ENCODE peak calls at places on chromosomes 3 and 15, in six cellular contexts. Q is DMS153, P is smooth muscle cell of the brain vasculature, U is hepatocyte, L is amygdala, Z is hepatic stellate cell. V is an unnamed sample.

GRCh38 chr3:9861201-9861600 is 17.4 kb upstream of the RPUSD3 start:
- DNase-seq in Q (no peak), P (no peak), U (no peak), L (no peak), Z (no peak), V (no peak)

GRCh38 chr15:40244961-40245523 is 6.2 kb downstream of the PAK6 start:
- DNase-seq in Q (no peak), P (no peak), U (peak), L (no peak), Z (no peak), V (no peak)

GRCh38 chr3:43793648-43794372 is 103.1 kb downstream of the ABHD5 start:
- DNase-seq in Q (no peak), P (no peak), U (no peak), L (no peak), Z (no peak), V (no peak)

GRCh38 chr3:107429330-107430181 is 52.3 kb downstream of the CCDC54 start:
- DNase-seq in Q (peak), P (peak), U (peak), L (peak), Z (peak), V (no peak)

GRCh38 chr3:195148553-195148952 is 122.4 kb downstream of the XXYLT1 start:
- DNase-seq in Q (no peak), P (no peak), U (no peak), L (no peak), Z (no peak), V (no peak)

GRCh38 chr15:66587749-66588148 is 22.0 kb upstream of the LCTL start:
- DNase-seq in Q (no peak), P (no peak), U (no peak), L (no peak), Z (no peak), V (no peak)

GRCh38 chr3:99767341-99767740 is 50.3 kb upstream of the CMSS1 start:
- DNase-seq in Q (no peak), P (no peak), U (no peak), L (no peak), Z (no peak), V (no peak)

GRCh38 chr15:95111969-95112368 is 880.6 kb downstream of the MCTP2 start:
- DNase-seq in Q (no peak), P (no peak), U (no peak), L (no peak), Z (no peak), V (no peak)

GRCh38 chr15:55786341-55786740 is 43.4 kb upstream of the PRTG start:
- DNase-seq in Q (no peak), P (no peak), U (no peak), L (no peak), Z (no peak), V (no peak)

GRCh38 chr15:85672338-85673097 is 122.2 kb downstream of the KLHL25 start:
- DNase-seq in Q (no peak), P (no peak), U (no peak), L (no peak), Z (no peak), V (no peak)

GRCh38 chr3:44862221-44862637 is 517 bp downstream of the TMEM42 start:
- DNase-seq in Q (no peak), P (no peak), U (no peak), L (no peak), Z (no peak), V (no peak)

GRCh38 chr3:55963611-55964010 is 476.5 kb upstream of the WNT5A start:
- DNase-seq in Q (no peak), P (peak), U (no peak), L (no peak), Z (no peak), V (no peak)

GRCh38 chr15:25329685-25330084 is 109.1 kb downstream of the UBE3A start:
- DNase-seq in Q (no peak), P (no peak), U (no peak), L (no peak), Z (no peak), V (no peak)

GRCh38 chr15:71385469-71385868 is 270.2 kb downstream of the THSD4 start:
- DNase-seq in Q (peak), P (no peak), U (no peak), L (no peak), Z (no peak), V (no peak)

GRCh38 chr3:102206506-102207145 is 228.2 kb upstream of the ZPLD1 start:
- DNase-seq in Q (no peak), P (peak), U (peak), L (no peak), Z (no peak), V (no peak)

GRCh38 chr3:65398953-65399352 is 639.8 kb downstream of the MAGI1 start:
- DNase-seq in Q (no peak), P (no peak), U (no peak), L (no peak), Z (no peak), V (no peak)

GRCh38 chr3:143970773-143971366 is 753 bp upstream of the DIPK2A start:
- DNase-seq in Q (peak), P (no peak), U (peak), L (peak), Z (peak), V (no peak)

GRCh38 chr15:50066202-50066601 is 52.8 kb downstream of the ATP8B4 start:
- DNase-seq in Q (no peak), P (no peak), U (no peak), L (no peak), Z (no peak), V (no peak)

GRCh38 chr3:176964656-176965055 is 232.6 kb downstream of the TBL1XR1 start:
- DNase-seq in Q (no peak), P (no peak), U (no peak), L (no peak), Z (no peak), V (no peak)

GRCh38 chr3:118636841-118637240 is 397.8 kb downstream of the IGSF11 start:
- DNase-seq in Q (no peak), P (no peak), U (peak), L (no peak), Z (no peak), V (no peak)

GRCh38 chr3:128068156-128068620 is 16.0 kb downstream of the SEC61A1 start:
- DNase-seq in Q (no peak), P (no peak), U (peak), L (no peak), Z (peak), V (no peak)

GRCh38 chr15:42163947-42164550 is 7.6 kb upstream of the PLA2G4F start:
- DNase-seq in Q (no peak), P (no peak), U (no peak), L (no peak), Z (no peak), V (no peak)

GRCh38 chr3:121995190-121996137 is 26.6 kb downstream of the ILDR1 start:
- DNase-seq in Q (peak), P (peak), U (peak), L (peak), Z (peak), V (peak)

GRCh38 chr3:65342084-65342683 is 654.4 kb upstream of the ADAMTS9 start:
- DNase-seq in Q (no peak), P (no peak), U (peak), L (no peak), Z (peak), V (no peak)

GRCh38 chr3:196518999-196519737 is 4.0 kb upstream of the SMCO1 start:
- DNase-seq in Q (peak), P (peak), U (peak), L (no peak), Z (peak), V (no peak)

GRCh38 chr3:15505412-15506165 is 15.9 kb downstream of the COLQ start:
- DNase-seq in Q (no peak), P (no peak), U (no peak), L (no peak), Z (no peak), V (no peak)

GRCh38 chr15:98560338-98560737 is 88.0 kb upstream of the IGF1R start:
- DNase-seq in Q (no peak), P (no peak), U (no peak), L (no peak), Z (no peak), V (no peak)

GRCh38 chr15:31162721-31163510 is 61.4 kb upstream of the TRPM1 start:
- DNase-seq in Q (no peak), P (no peak), U (no peak), L (no peak), Z (no peak), V (no peak)

GRCh38 chr15:68808091-68808490 is 12.6 kb downstream of the ANP32A start:
- DNase-seq in Q (no peak), P (no peak), U (no peak), L (no peak), Z (no peak), V (no peak)

GRCh38 chr3:50599716-50600118 is 11.9 kb downstream of the CISH start:
- DNase-seq in Q (no peak), P (no peak), U (no peak), L (no peak), Z (no peak), V (no peak)

GRCh38 chr3:13846716-13847570 is 32.9 kb downstream of the WNT7A start:
- DNase-seq in Q (no peak), P (no peak), U (no peak), L (no peak), Z (no peak), V (no peak)

GRCh38 chr3:87856126-87856525 is 202.7 kb downstream of the CGGBP1 start:
- DNase-seq in Q (no peak), P (no peak), U (no peak), L (no peak), Z (peak), V (no peak)

GRCh38 chr3:136783708-136784191 is 31.6 kb upstream of the STAG1 start:
- DNase-seq in Q (no peak), P (peak), U (no peak), L (no peak), Z (no peak), V (no peak)

GRCh38 chr3:156317457-156317856 is 197.1 kb downstream of the KCNAB1 start:
- DNase-seq in Q (peak), P (no peak), U (peak), L (no peak), Z (peak), V (no peak)

GRCh38 chr15:67558502-67558901 is 16.0 kb downstream of the MAP2K5 start:
- DNase-seq in Q (no peak), P (no peak), U (no peak), L (no peak), Z (no peak), V (no peak)

GRCh38 chr3:109563149-109563548 is 225.8 kb upstream of the DPPA4 start:
- DNase-seq in Q (no peak), P (no peak), U (no peak), L (no peak), Z (no peak), V (no peak)

GRCh38 chr3:156181509-156181908 is 61.1 kb downstream of the KCNAB1 start:
- DNase-seq in Q (no peak), P (no peak), U (no peak), L (no peak), Z (peak), V (no peak)

GRCh38 chr3:106032479-106032878 is 163.7 kb upstream of the CBLB start:
- DNase-seq in Q (no peak), P (no peak), U (no peak), L (no peak), Z (no peak), V (no peak)